ENCODE peak calls at places on chromosomes 16 and 17, in six cellular contexts. D, F, P, S, B and T are unnamed samples.

GRCh38 chr16:58127033-58127556 is 2.1 kb downstream of the CFAP20 start:
- DNase-seq in D (no peak), F (no peak), P (no peak), S (no peak), B (peak; percentile 30), T (no peak)

GRCh38 chr17:47785538-47786123 is 36.0 kb downstream of the OSBPL7 start:
- DNase-seq in D (no peak), F (no peak), P (no peak), S (no peak), B (no peak), T (no peak)

GRCh38 chr16:57977418-57978069 is 6.6 kb upstream of the CNGB1 start:
- DNase-seq in D (no peak), F (no peak), P (no peak), S (peak; percentile 61), B (no peak), T (no peak)

GRCh38 chr16:50525716-50526115 is 22.5 kb upstream of the NKD1 start:
- DNase-seq in D (no peak), F (no peak), P (no peak), S (no peak), B (no peak), T (no peak)

GRCh38 chr17:36888236-36888957 is 48.9 kb upstream of the LHX1 start:
- DNase-seq in D (no peak), F (no peak), P (no peak), S (no peak), B (no peak), T (no peak)

GRCh38 chr17:75850928-75851692 is 4.0 kb downstream of the WBP2 start:
- DNase-seq in D (no peak), F (no peak), P (no peak), S (no peak), B (no peak), T (no peak)

GRCh38 chr17:35769895-35770486 is 9.3 kb downstream of the C17orf50 start:
- DNase-seq in D (no peak), F (no peak), P (no peak), S (peak; percentile 24), B (no peak), T (no peak)

GRCh38 chr17:40536731-40537171 is 28.5 kb downstream of the CCR7 start:
- DNase-seq in D (no peak), F (peak; percentile 73), P (no peak), S (no peak), B (no peak), T (no peak)

GRCh38 chr16:7246578-7246977 is 86.1 kb upstream of the RBFOX1 start:
- DNase-seq in D (no peak), F (no peak), P (no peak), S (no peak), B (no peak), T (no peak)

GRCh38 chr17:1484586-1485310 is 7.7 kb downstream of the MYO1C start:
- DNase-seq in D (peak; percentile 65), F (peak; percentile 85), P (peak; percentile 47), S (peak; percentile 74), B (peak; percentile 74), T (no peak)

GRCh38 chr17:70661342-70662222 is 492.2 kb downstream of the KCNJ2 start:
- DNase-seq in D (no peak), F (no peak), P (no peak), S (no peak), B (no peak), T (no peak)

GRCh38 chr17:51197754-51198153 is 31.5 kb downstream of the NME2 start:
- DNase-seq in D (no peak), F (no peak), P (no peak), S (no peak), B (no peak), T (no peak)

GRCh38 chr16:19804538-19805323 is 79.9 kb downstream of the GPRC5B start:
- DNase-seq in D (no peak), F (no peak), P (no peak), S (no peak), B (peak; percentile 82), T (peak; percentile 67)

GRCh38 chr17:20073056-20073979 is 64.2 kb downstream of the SPECC1 start:
- DNase-seq in D (no peak), F (no peak), P (no peak), S (no peak), B (no peak), T (peak; percentile 76)

GRCh38 chr16:66606000-66606751 is 1.7 kb downstream of the CMTM3 start:
- DNase-seq in D (no peak), F (no peak), P (no peak), S (no peak), B (no peak), T (no peak)

GRCh38 chr16:57525761-57526160 is 10.6 kb downstream of the CCDC102A start:
- DNase-seq in D (no peak), F (no peak), P (no peak), S (no peak), B (no peak), T (no peak)

GRCh38 chr17:7977039-7977438 is 25.4 kb upstream of the GUCY2D start:
- DNase-seq in D (no peak), F (no peak), P (no peak), S (no peak), B (no peak), T (no peak)

GRCh38 chr17:78998311-78999055 is 11.1 kb downstream of the CANT1 start:
- DNase-seq in D (no peak), F (peak; percentile 73), P (no peak), S (peak; percentile 96), B (no peak), T (no peak)
- H3K4me3 ChIP-seq in D (no peak overlapping the region), F (no peak overlapping the region), P (no peak overlapping the region), S (no peak overlapping the region), B (no peak overlapping the region), T (no peak overlapping the region)

GRCh38 chr17:33287096-33287495 is 6.0 kb downstream of the ASIC2 start:
- DNase-seq in D (no peak), F (no peak), P (no peak), S (no peak), B (no peak), T (no peak)
- H3K27ac ChIP-seq in D (no peak overlapping the region), F (no peak overlapping the region), P (no peak overlapping the region), S (no peak overlapping the region), B (no peak overlapping the region), T (no peak overlapping the region)

GRCh38 chr16:88979616-88980015 is 2.6 kb upstream of the CBFA2T3 start:
- DNase-seq in D (no peak), F (no peak), P (no peak), S (no peak), B (no peak), T (no peak)

GRCh38 chr16:88978608-88979346 is 1.8 kb upstream of the CBFA2T3 start:
- DNase-seq in D (no peak), F (no peak), P (no peak), S (no peak), B (no peak), T (no peak)

GRCh38 chr16:88977028-88977844 is at the start of gene CBFA2T3:
- DNase-seq in D (no peak), F (peak; percentile 86), P (no peak), S (no peak), B (no peak), T (peak; percentile 66)

GRCh38 chr16:88976359-88977027 is 514 bp downstream of the CBFA2T3 start:
- DNase-seq in D (no peak), F (no peak), P (no peak), S (no peak), B (no peak), T (no peak)

DNA sequence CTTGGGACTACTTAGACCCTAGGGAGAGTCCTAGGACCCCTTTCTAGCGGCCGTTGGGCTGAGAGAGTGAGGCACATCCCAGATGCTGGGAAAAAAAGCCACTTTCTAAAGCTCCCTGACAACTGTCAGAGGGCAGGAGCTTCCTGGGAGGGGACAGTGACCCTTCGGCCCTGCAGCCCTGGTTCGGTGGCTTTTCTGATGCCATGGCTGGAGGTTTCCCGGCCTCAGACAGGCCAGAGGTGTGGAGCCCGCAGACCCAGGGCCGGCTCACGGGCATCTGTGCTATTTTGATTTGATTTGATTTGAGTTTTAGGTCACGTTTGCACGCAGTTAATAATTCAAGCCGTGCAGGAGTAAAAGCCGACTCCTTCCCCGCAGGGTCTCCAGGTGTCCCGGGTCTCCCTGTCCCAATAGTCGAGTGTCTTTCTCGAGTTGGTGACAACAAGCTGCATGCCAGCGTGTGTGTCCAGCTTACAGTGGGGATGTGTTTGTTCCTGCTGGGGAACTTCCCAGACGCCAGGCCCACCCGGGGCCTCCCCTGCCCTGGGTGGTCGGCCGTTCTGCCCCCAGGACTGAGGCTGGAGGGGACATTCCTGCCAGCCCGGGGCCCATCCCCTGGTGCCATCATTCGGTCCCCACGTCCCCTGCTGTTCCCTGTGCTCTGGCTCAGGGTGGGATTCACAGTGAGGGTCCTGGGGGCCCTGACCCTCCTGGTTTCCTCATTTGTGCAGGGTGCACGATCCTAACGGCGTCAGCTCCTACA is 1.0 kb upstream of the CBFA2T3 start:
- DNase-seq in D (no peak), F (no peak), P (no peak), S (no peak), B (no peak), T (no peak)
- H3K4me3 ChIP-seq in D (no peak overlapping the region), F (no peak overlapping the region), P (no peak overlapping the region), S (no peak overlapping the region), B (no peak overlapping the region), T (no peak overlapping the region)

DNA sequence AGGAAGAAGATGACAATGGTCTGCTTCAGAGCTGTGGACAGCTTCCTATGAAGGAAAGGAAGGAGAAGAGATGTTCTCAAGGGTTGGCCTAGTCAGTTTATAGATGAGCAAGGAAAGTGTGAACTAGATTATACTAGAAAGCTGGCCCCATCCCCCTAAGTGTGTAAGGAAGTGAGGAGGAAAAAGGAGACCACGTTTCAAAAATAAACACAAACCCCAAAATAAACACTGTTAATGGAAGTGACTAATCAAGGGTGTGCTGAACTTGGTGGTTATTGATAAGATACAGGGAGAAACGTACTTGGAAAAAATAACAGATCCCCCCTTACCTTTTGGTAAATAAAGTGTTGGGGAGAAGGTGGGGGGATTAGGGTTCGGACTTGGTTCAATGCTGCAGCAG is 267.1 kb downstream of the SOX9 start:
- DNase-seq in D (no peak), F (no peak), P (no peak), S (no peak), B (no peak), T (no peak)
- H3K27ac ChIP-seq in D (peak overlapping the region; percentile 76), F (no peak overlapping the region), P (no peak overlapping the region), S (peak overlapping the region; percentile 93), B (no peak overlapping the region), T (no peak overlapping the region)